ENCODE peak calls at places on chromosomes 16 and 17, in six cellular contexts. E is kidney glomerular epithelial cell; Z is NCI-H2029; I is stimulated activated naive CD4-positive, alpha-beta T cell; U is T-helper 17 cell; N is thoracic aorta. Y is an unnamed sample.

GRCh38 chr17:73427198-73427597 is 115.4 kb upstream of the CDC42EP4 start:
- DNase-seq in E (no peak), U (no peak), Z (peak; percentile 41), I (no peak), N (no peak), Y (peak; percentile 51)

GRCh38 chr17:42623732-42624596 is 14.5 kb downstream of the TUBG1 start:
- DNase-seq in E (no peak), N (no peak), U (no peak), Z (peak; percentile 92), I (no peak), Y (peak; percentile 77)

GRCh38 chr17:66690166-66690565 is 144.8 kb upstream of the CACNG5 start:
- DNase-seq in Z (no peak), E (no peak), I (no peak), N (no peak), U (no peak), Y (no peak)

GRCh38 chr17:1413281-1413791 is 13.3 kb upstream of the YWHAE start:
- DNase-seq in U (no peak), I (no peak), Z (peak; percentile 57), N (peak; percentile 64), E (peak; percentile 92), Y (no peak)

GRCh38 chr16:84534815-84535214 is 30.4 kb upstream of the MEAK7 start:
- DNase-seq in Z (no peak), N (no peak), I (no peak), E (no peak), U (no peak), Y (no peak)

GRCh38 chr16:50427107-50427506 is 58.3 kb upstream of the BRD7 start:
- DNase-seq in U (no peak), I (no peak), Z (no peak), E (no peak), N (no peak), Y (no peak)

GRCh38 chr17:64507418-64507766 is 615 bp downstream of the CEP95 start:
- DNase-seq in E (peak; percentile 63), Z (peak; percentile 54), U (no peak), I (peak; percentile 80), N (no peak), Y (peak; percentile 56)

GRCh38 chr17:83203073-83203471 is 123.7 kb downstream of the METRNL start:
- DNase-seq in U (no peak), E (no peak), N (peak; percentile 12), I (no peak), Z (no peak), Y (no peak)

GRCh38 chr17:36623281-36623680 is 21.9 kb downstream of the MRM1 start:
- DNase-seq in Z (no peak), N (no peak), I (no peak), E (no peak), U (no peak), Y (no peak)

GRCh38 chr16:50836121-50836541 is 94.2 kb downstream of the CYLD start:
- DNase-seq in U (no peak), Z (no peak), E (no peak), I (no peak), N (no peak), Y (no peak)

GRCh38 chr16:14353340-14353739 is 276.7 kb downstream of the PARN start:
- DNase-seq in Z (peak; percentile 67), E (no peak), N (no peak), U (no peak), I (no peak), Y (no peak)

GRCh38 chr17:7221281-7222092 is 1.7 kb downstream of the ACADVL start:
- DNase-seq in E (no peak), N (no peak), Z (no peak), U (no peak), I (no peak), Y (no peak)

GRCh38 chr16:71467810-71468209 is 5.8 kb upstream of the ZNF23 start:
- DNase-seq in U (peak; percentile 33), E (peak; percentile 47), Z (no peak), I (peak; percentile 62), N (no peak), Y (no peak)

GRCh38 chr17:81135503-81136283 is 29.6 kb upstream of the PVALEF start:
- DNase-seq in E (no peak), N (no peak), Z (peak; percentile 52), U (no peak), I (no peak), Y (peak; percentile 68)

GRCh38 chr17:77779711-77780539 is 178.6 kb upstream of the TNRC6C start:
- DNase-seq in I (no peak), E (no peak), U (no peak), N (no peak), Z (no peak), Y (no peak)

GRCh38 chr16:67537636-67538591 is 9.3 kb downstream of the RIPOR1 start:
- DNase-seq in Z (no peak), U (peak; percentile 62), N (no peak), E (no peak), I (peak; percentile 59), Y (no peak)

GRCh38 chr16:2487903-2488531 is 13.1 kb downstream of the TBC1D24 start:
- DNase-seq in N (no peak), E (no peak), I (no peak), U (no peak), Z (no peak), Y (no peak)

GRCh38 chr17:16442141-16442540 is 26.8 kb downstream of the TRPV2 start:
- DNase-seq in N (no peak), E (no peak), Z (no peak), I (no peak), U (no peak), Y (no peak)

GRCh38 chr16:80994451-80994850 is 12.2 kb downstream of the CMC2 start:
- DNase-seq in Z (no peak), I (no peak), N (no peak), U (no peak), E (peak; percentile 14), Y (no peak)

GRCh38 chr16:58615280-58615679 is 14.3 kb downstream of the CNOT1 start:
- DNase-seq in N (no peak), E (no peak), Z (no peak), I (no peak), U (no peak), Y (no peak)

GRCh38 chr17:8799001-8799850 is at the start of gene MFSD6L:
- DNase-seq in N (no peak), E (no peak), U (no peak), Z (no peak), I (no peak), Y (peak; percentile 6)

GRCh38 chr17:77830816-77831490 is 127.5 kb upstream of the TNRC6C start:
- DNase-seq in N (no peak), U (no peak), E (no peak), I (no peak), Z (no peak), Y (no peak)

GRCh38 chr17:48335168-48335567 is 94.8 kb downstream of the SKAP1 start:
- DNase-seq in U (no peak), Z (no peak), I (no peak), N (no peak), E (no peak), Y (no peak)

GRCh38 chr17:35745749-35746320 is 7.2 kb downstream of the GAS2L2 start:
- DNase-seq in N (no peak), Z (no peak), I (no peak), E (no peak), U (no peak), Y (no peak)

GRCh38 chr16:19367335-19367734 is 50.3 kb upstream of the TMC5 start:
- DNase-seq in Z (no peak), U (no peak), N (no peak), E (no peak), I (no peak), Y (no peak)

GRCh38 chr16:67129422-67129821 is 19.7 kb downstream of the PHAF1 start:
- DNase-seq in N (no peak), E (no peak), I (no peak), U (no peak), Z (no peak), Y (no peak)

GRCh38 chr17:76700627-76701470 is 9.9 kb downstream of the MXRA7 start:
- DNase-seq in I (no peak), Z (no peak), U (no peak), E (peak; percentile 70), N (peak; percentile 55), Y (no peak)

GRCh38 chr17:37176683-37177082 is 199.1 kb upstream of the C17orf78 start:
- DNase-seq in I (no peak), Z (no peak), N (no peak), U (no peak), E (peak; percentile 91), Y (no peak)